ENCODE peak calls at places on chromosomes 6 and 20, in six cellular contexts. W is epithelial cell of esophagus, F is D721Med, L is fibroblast of the aortic adventitia, I is astrocyte of the cerebellum, N is esophagus squamous epithelium. E is an unnamed sample.

GRCh38 chr6:56959094-56959493 is 4.2 kb downstream of the BEND6 start:
- DNase-seq in W (no peak), I (no peak), F (no peak), N (no peak), L (peak), E (no peak)

GRCh38 chr20:57657537-57658446 is 37.6 kb upstream of the ZBP1 start:
- DNase-seq in F (peak), L (no peak), W (peak), N (no peak), I (no peak), E (peak)

GRCh38 chr6:134626131-134626530 is 308.2 kb upstream of the SGK1 start:
- DNase-seq in I (peak), F (no peak), L (peak), W (no peak), N (no peak), E (no peak)

GRCh38 chr20:43955244-43956191 is 40.9 kb downstream of the TOX2 start:
- DNase-seq in F (no peak), W (peak), I (peak), L (peak), N (no peak), E (peak)

GRCh38 chr6:3473773-3474172 is 16.9 kb upstream of the SLC22A23 start:
- DNase-seq in N (no peak), L (no peak), I (no peak), W (no peak), F (no peak), E (no peak)

GRCh38 chr20:37270586-37271420 is 9.2 kb upstream of the GHRH start:
- DNase-seq in L (no peak), F (no peak), N (no peak), W (peak), I (no peak), E (no peak)

GRCh38 chr6:74638467-74638866 is 567.4 kb downstream of the COL12A1 start:
- DNase-seq in N (no peak), F (no peak), I (no peak), W (no peak), L (peak), E (no peak)

GRCh38 chr6:36809933-36810844 is 29.1 kb downstream of the CPNE5 start:
- DNase-seq in L (no peak), W (peak), N (no peak), I (no peak), F (no peak), E (no peak)

GRCh38 chr6:106557837-106558236 is 71.5 kb downstream of the RTN4IP1 start:
- DNase-seq in L (no peak), F (no peak), I (no peak), N (no peak), W (peak), E (no peak)

GRCh38 chr20:46128310-46129151 is 10.4 kb downstream of the CD40 start:
- DNase-seq in W (no peak), L (peak), N (no peak), F (peak), I (no peak), E (peak)

GRCh38 chr6:13216236-13216933 is 112.0 kb downstream of the TBC1D7 start:
- DNase-seq in W (peak), L (no peak), N (no peak), F (no peak), I (no peak), E (no peak)

GRCh38 chr6:64777941-64778785 is 928.9 kb downstream of the EYS start:
- DNase-seq in N (no peak), L (no peak), I (peak), W (peak), F (no peak), E (no peak)

GRCh38 chr6:108947114-108947854 is 99.1 kb downstream of the ARMC2 start:
- DNase-seq in L (peak), W (peak), N (no peak), F (no peak), I (peak), E (peak)

GRCh38 chr6:87574237-87574636 is 15.6 kb downstream of the RARS2 start:
- DNase-seq in I (no peak), W (peak), F (no peak), N (no peak), L (no peak), E (no peak)

GRCh38 chr20:41223112-41223511 is 85.8 kb downstream of the PLCG1 start:
- DNase-seq in W (peak), L (peak), I (no peak), N (no peak), F (no peak), E (no peak)

GRCh38 chr6:100307561-100307960 is 157.2 kb downstream of the SIM1 start:
- DNase-seq in N (no peak), I (no peak), F (no peak), L (no peak), W (peak), E (no peak)

GRCh38 chr6:72720464-72720863 is 98.6 kb downstream of the KCNQ5 start:
- DNase-seq in L (peak), F (no peak), N (no peak), W (peak), I (no peak), E (no peak)

GRCh38 chr6:35764238-35764896 is 12.0 kb upstream of the CLPSL2 start:
- DNase-seq in L (no peak), N (no peak), I (no peak), W (peak), F (no peak), E (peak)

GRCh38 chr20:57882451-57883161 is 172.8 kb upstream of the PMEPA1 start:
- DNase-seq in F (no peak), I (no peak), W (no peak), N (no peak), L (no peak), E (no peak)

GRCh38 chr6:154457046-154457713 is 53.3 kb downstream of the CNKSR3 start:
- DNase-seq in N (no peak), L (no peak), I (peak), F (no peak), W (peak), E (no peak)

GRCh38 chr20:13102237-13102636 is 93.5 kb downstream of the SPTLC3 start:
- DNase-seq in L (peak), W (no peak), N (no peak), I (no peak), F (no peak), E (no peak)

GRCh38 chr6:3280866-3281465 is 22.2 kb downstream of the PSMG4 start:
- DNase-seq in N (no peak), W (no peak), I (no peak), F (no peak), L (peak), E (no peak)

GRCh38 chr6:26197736-26198625 is 110.8 kb downstream of the HFE start:
- DNase-seq in L (no peak), N (no peak), F (no peak), I (no peak), W (peak), E (no peak)

GRCh38 chr6:96834070-96834469 is 3.2 kb downstream of the GPR63 start:
- DNase-seq in F (no peak), L (no peak), N (no peak), I (no peak), W (no peak), E (no peak)
- TF ChIP-seq CTCF in F (no peak), L (no peak), N (no peak), I (no peak), W (no peak), E (no peak)

GRCh38 chr6:161922631-161923119 is 648.8 kb upstream of the AGPAT4 start:
- DNase-seq in I (no peak), F (no peak), L (no peak), W (peak), N (no peak), E (peak)
- TF ChIP-seq CTCF in I (peak), F (peak), L (no peak), W (peak), N (no peak), E (peak)

GRCh38 chr6:44223471-44224153 is at the start of gene SLC29A1:
- DNase-seq in W (peak), I (no peak), L (no peak), F (peak), N (no peak), E (peak)
- TF ChIP-seq CTCF in W (no peak), I (no peak), L (peak), F (no peak), N (no peak), E (peak)

DNA sequence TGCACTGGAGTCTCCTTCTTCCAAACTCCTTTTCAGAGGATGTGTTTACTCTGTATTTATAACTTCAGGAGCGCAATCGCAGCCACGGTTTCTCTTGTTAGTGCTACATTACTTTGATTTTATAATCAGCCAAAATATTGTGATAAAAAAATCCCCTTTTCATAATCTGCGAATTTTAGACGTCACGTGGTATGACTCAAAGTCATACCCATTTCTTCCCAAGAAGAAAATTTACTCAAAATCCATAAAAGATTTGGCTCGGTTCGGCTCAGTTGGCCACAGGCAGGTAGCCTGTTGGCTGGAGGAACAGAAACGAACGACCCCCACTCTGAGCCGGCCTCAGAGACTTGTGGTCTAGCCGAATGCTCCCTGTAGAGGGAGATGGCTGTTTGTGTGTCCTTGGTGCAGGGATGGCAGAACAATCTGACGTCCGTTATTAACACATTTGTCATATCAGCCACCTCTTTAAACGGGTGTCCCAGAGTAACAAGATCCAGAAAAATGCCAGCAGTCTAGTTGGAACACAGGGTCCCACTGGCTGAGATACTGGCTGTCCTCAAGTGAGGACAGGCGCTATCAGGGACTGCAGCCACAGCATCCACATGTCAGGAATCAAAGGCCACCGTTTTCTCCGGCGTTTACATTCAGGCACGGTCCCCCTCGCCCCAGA is 247.6 kb downstream of the DLL1 start:
- DNase-seq in L (no peak), N (no peak), I (no peak), W (no peak), F (no peak), E (no peak)
- TF ChIP-seq CTCF in L (no peak), N (no peak), I (no peak), W (no peak), F (no peak), E (no peak)

GRCh38 chr20:20594171-20594530 is 118.3 kb downstream of the RALGAPA2 start:
- DNase-seq in L (peak), N (no peak), W (peak), F (no peak), I (no peak), E (no peak)
- TF ChIP-seq CTCF in L (peak), N (no peak), W (no peak), F (peak), I (no peak), E (no peak)

GRCh38 chr6:33705268-33705885 is 6.1 kb downstream of the UQCC2 start:
- DNase-seq in L (no peak), W (no peak), I (no peak), F (no peak), N (no peak), E (no peak)
- TF ChIP-seq CTCF in L (no peak), W (no peak), I (no peak), F (no peak), N (no peak), E (no peak)

GRCh38 chr20:52219441-52219840 is 27.9 kb upstream of the ZFP64 start:
- DNase-seq in N (no peak), F (no peak), I (no peak), L (no peak), W (peak), E (peak)
- TF ChIP-seq CTCF in N (no peak), F (no peak), I (no peak), L (no peak), W (peak), E (no peak)

GRCh38 chr20:11368965-11369711 is 548.6 kb upstream of the BTBD3 start:
- DNase-seq in F (no peak), W (no peak), N (no peak), I (no peak), L (no peak), E (no peak)
- TF ChIP-seq CTCF in F (no peak), W (no peak), N (no peak), I (no peak), L (no peak), E (no peak)

E was measured in Calu3.